ENCODE peak calls at places on chromosome 1, in eight cellular contexts. K, P, W, Y, B, R, N and F are unnamed samples.
A peak's percentile ranks its signal among the peaks of the same experiment; 100 is the strongest.

GRCh38 chr1:68324316-68324715 is 92.0 kb upstream of the WLS start:
- DNase-seq in R (no peak), Y (no peak), K (no peak), N (no peak), P (no peak), B (no peak), W (no peak), F (no peak)

GRCh38 chr1:191022856-191023255 is 545.2 kb upstream of the BRINP3 start:
- DNase-seq in N (no peak), B (no peak), Y (no peak), W (no peak), P (no peak), R (no peak), K (no peak), F (no peak)

GRCh38 chr1:177278626-177279390 is 108.0 kb downstream of the BRINP2 start:
- DNase-seq in Y (no peak), B (no peak), R (no peak), P (no peak), W (no peak), K (no peak), N (no peak), F (no peak)

GRCh38 chr1:44359234-44359937 is 4.3 kb upstream of the ERI3 start:
- DNase-seq in B (no peak), Y (no peak), W (no peak), P (no peak), R (no peak), N (no peak), K (no peak), F (no peak)

GRCh38 chr1:39322431-39322830 is 117.9 kb downstream of the MACF1 start:
- DNase-seq in K (no peak), P (no peak), Y (no peak), B (no peak), R (no peak), N (no peak), W (no peak), F (no peak)

GRCh38 chr1:111592389-111593361 is 26.9 kb upstream of the RAP1A start:
- DNase-seq in K (peak; percentile 71), B (peak; percentile 95), Y (peak; percentile 87), W (peak; percentile 90), R (peak; percentile 91), P (peak; percentile 58), N (peak; percentile 42), F (peak; percentile 68)

GRCh38 chr1:223836586-223836985 is 9.2 kb downstream of the TP53BP2 start:
- DNase-seq in R (no peak), B (no peak), W (no peak), P (no peak), K (no peak), N (no peak), Y (no peak), F (no peak)

GRCh38 chr1:63867429-63868176 is 93.8 kb downstream of the ROR1 start:
- DNase-seq in W (no peak), K (no peak), N (no peak), B (no peak), R (no peak), P (no peak), Y (no peak), F (no peak)

GRCh38 chr1:243726792-243727502 is 123.1 kb downstream of the AKT3 start:
- DNase-seq in P (no peak), R (no peak), Y (no peak), W (no peak), N (no peak), K (no peak), B (peak; percentile 34), F (no peak)

GRCh38 chr1:221667504-221667903 is 74.4 kb downstream of the DUSP10 start:
- DNase-seq in N (no peak), P (peak; percentile 8), K (no peak), R (no peak), B (no peak), Y (peak; percentile 49), W (no peak), F (peak; percentile 23)

GRCh38 chr1:109356959-109357358 is 40.8 kb downstream of the SORT1 start:
- DNase-seq in B (no peak), R (no peak), P (no peak), W (no peak), N (no peak), Y (no peak), K (no peak), F (no peak)

GRCh38 chr1:163820748-163821147 is 499.0 kb downstream of the NUF2 start:
- DNase-seq in K (no peak), N (no peak), W (no peak), B (no peak), Y (no peak), P (no peak), R (no peak), F (no peak)